ENCODE peak calls at places on chromosomes 11 and 22, in six cellular contexts. R is stimulated activated CD4-positive, alpha-beta T cell treated with anti-CD3 and anti-CD28 coated beads, Interleukin-1b, Interleukin-23, amount 100 ng/mL, for 24 hours; H is NCI-H1105 treated with DMSO at 0.1 percent for 48 hours; N is progenitor cell of endocrine pancreas; E is spleen; W is right cardiac atrium. K is an unnamed sample.

GRCh38 chr11:68994891-68995280 is 14.1 kb upstream of the MRGPRD start:
- DNase-seq in R (no peak), H (no peak), N (no peak), E (no peak), W (no peak), K (no peak)

GRCh38 chr11:130666781-130667251 is 218.4 kb downstream of the ADAMTS15 start:
- DNase-seq in R (no peak), H (no peak), N (no peak), E (no peak), W (no peak), K (no peak)

GRCh38 chr11:44943118-44943517 is 7.6 kb downstream of the TP53I11 start:
- DNase-seq in R (no peak), H (no peak), N (no peak), E (peak), W (no peak), K (no peak)

GRCh38 chr11:67463186-67463585 is 5.9 kb downstream of the TMEM134 start:
- DNase-seq in R (no peak), H (no peak), N (no peak), E (no peak), W (no peak), K (no peak)

GRCh38 chr11:67195971-67196418 is 70.3 kb upstream of the GRK2 start:
- DNase-seq in R (no peak), H (no peak), N (no peak), E (no peak), W (no peak), K (no peak)

GRCh38 chr11:2099523-2100316 is 39.5 kb downstream of the IGF2 start:
- DNase-seq in R (no peak), H (peak), N (no peak), E (peak), W (no peak), K (no peak)

GRCh38 chr11:63915961-63916836 is 765 bp downstream of the RCOR2 start:
- DNase-seq in R (no peak), H (peak), N (peak), E (peak), W (peak), K (no peak)

GRCh38 chr11:126951465-126951864 is 49.1 kb downstream of the KIRREL3 start:
- DNase-seq in R (no peak), H (no peak), N (no peak), E (no peak), W (no peak), K (no peak)

GRCh38 chr11:65391007-65391406 is 4.6 kb downstream of the FRMD8 start:
- DNase-seq in R (no peak), H (no peak), N (no peak), E (no peak), W (no peak), K (no peak)

GRCh38 chr22:29030618-29031235 is 30.9 kb downstream of the C22orf31 start:
- DNase-seq in R (no peak), H (peak), N (peak), E (peak), W (peak), K (peak)

GRCh38 chr11:6992457-6993431 is 27.4 kb downstream of the ZNF214 start:
- DNase-seq in R (no peak), H (no peak), N (no peak), E (no peak), W (no peak), K (no peak)

GRCh38 chr11:122755941-122756340 is 82.4 kb upstream of the CRTAM start:
- DNase-seq in R (no peak), H (no peak), N (no peak), E (no peak), W (no peak), K (no peak)

GRCh38 chr11:82523141-82523540 is 210.5 kb downstream of the FAM181B start:
- DNase-seq in R (no peak), H (peak), N (no peak), E (no peak), W (no peak), K (no peak)

K was measured in type B pancreatic cell.